ENCODE peak calls at places on chromosomes 5 and 9, in five cellular contexts. G is K562, W is SJSA1, V is left ventricle myocardium inferior, K is NCI-H446. T is an unnamed sample.

GRCh38 chr9:122364783-122365150 is 6.1 kb upstream of the PTGS1 start:
- DNase-seq in G (no peak), W (no peak), V (no peak), K (no peak), T (no peak)

GRCh38 chr5:120614512-120614911 is 150.4 kb downstream of the PRR16 start:
- DNase-seq in G (no peak), W (no peak), V (no peak), K (no peak), T (no peak)

GRCh38 chr9:10875752-10876151 is 262.9 kb upstream of the PTPRD start:
- DNase-seq in G (no peak), W (no peak), V (no peak), K (no peak), T (no peak)

GRCh38 chr5:115542076-115542475 is 2.5 kb downstream of the FEM1C start:
- DNase-seq in G (no peak), W (no peak), V (no peak), K (no peak), T (peak)

GRCh38 chr5:137619191-137619870 is 116.6 kb downstream of the KLHL3 start:
- DNase-seq in G (no peak), W (peak), V (peak), K (no peak), T (no peak)

GRCh38 chr5:32160228-32160627 is 13.9 kb downstream of the GOLPH3 start:
- DNase-seq in G (no peak), W (no peak), V (no peak), K (no peak), T (no peak)

GRCh38 chr5:140553657-140554056 is 3.6 kb downstream of the SRA1 start:
- DNase-seq in G (no peak), W (no peak), V (no peak), K (no peak), T (no peak)

GRCh38 chr9:118222375-118222774 is 518.2 kb downstream of the TLR4 start:
- DNase-seq in G (no peak), W (no peak), V (no peak), K (peak), T (no peak)

GRCh38 chr9:135479469-135480052 is at the start of gene PPP1R26:
- DNase-seq in G (peak), W (no peak), V (peak), K (no peak), T (no peak)

GRCh38 chr5:148467958-148468357 is 84.2 kb downstream of the FBXO38 start:
- DNase-seq in G (no peak), W (no peak), V (no peak), K (no peak), T (no peak)

GRCh38 chr5:94618493-94619328 is at the start of the genes KIAA0825 and SLF1:
- DNase-seq in G (peak), W (peak), V (peak), K (peak), T (peak)

GRCh38 chr9:75551866-75552265 is 338.6 kb upstream of the PCSK5 start:
- DNase-seq in G (no peak), W (no peak), V (no peak), K (no peak), T (no peak)

GRCh38 chr5:8869932-8870331 is 675.9 kb downstream of the SEMA5A start:
- DNase-seq in G (no peak), W (no peak), V (no peak), K (no peak), T (no peak)

GRCh38 chr9:135251331-135251761 is 163.9 kb downstream of the OLFM1 start:
- DNase-seq in G (no peak), W (no peak), V (no peak), K (no peak), T (no peak)

GRCh38 chr9:105978336-105978735 is 284.0 kb downstream of the TMEM38B start:
- DNase-seq in G (no peak), W (no peak), V (no peak), K (no peak), T (no peak)

GRCh38 chr5:41797672-41798071 is 72.6 kb downstream of the OXCT1 start:
- DNase-seq in G (no peak), W (no peak), V (no peak), K (no peak), T (no peak)

GRCh38 chr9:93097496-93098205 is 1.6 kb downstream of the CARD19 start:
- DNase-seq in G (no peak), W (no peak), V (no peak), K (no peak), T (no peak)

GRCh38 chr5:153807796-153808195 is 230.9 kb downstream of the FAM114A2 start:
- DNase-seq in G (no peak), W (no peak), V (no peak), K (no peak), T (no peak)

GRCh38 chr5:378301-378891 is 56.9 kb downstream of the AHRR start:
- DNase-seq in G (no peak), W (peak), V (no peak), K (no peak), T (no peak)

GRCh38 chr5:132227485-132228240 is at the start of gene P4HA2:
- DNase-seq in G (peak), W (peak), V (peak), K (no peak), T (no peak)

GRCh38 chr5:10470669-10471068 is 29.0 kb downstream of the ROPN1L start:
- DNase-seq in G (no peak), W (no peak), V (no peak), K (no peak), T (no peak)

GRCh38 chr5:12237837-12238575 is 333.8 kb upstream of the CTNND2 start:
- DNase-seq in G (no peak), W (no peak), V (no peak), K (no peak), T (no peak)

GRCh38 chr5:148583421-148583965 is 70.8 kb downstream of the HTR4 start:
- DNase-seq in G (no peak), W (no peak), V (no peak), K (no peak), T (no peak)

GRCh38 chr5:77312411-77312810 is 101.9 kb downstream of the PDE8B start:
- DNase-seq in G (no peak), W (no peak), V (no peak), K (no peak), T (no peak)

GRCh38 chr9:117114768-117115167 is 300.1 kb downstream of the ASTN2 start:
- DNase-seq in G (no peak), W (no peak), V (no peak), K (no peak), T (no peak)

GRCh38 chr9:113164536-113165300 is 13.9 kb downstream of the SLC31A2 start:
- DNase-seq in G (no peak), W (no peak), V (peak), K (no peak), T (no peak)

GRCh38 chr9:7965091-7965490 is 165.5 kb upstream of the DMAC1 start:
- DNase-seq in G (no peak), W (no peak), V (no peak), K (no peak), T (no peak)

GRCh38 chr9:119052339-119053030 is 316.8 kb downstream of the BRINP1 start:
- DNase-seq in G (no peak), W (no peak), V (peak), K (no peak), T (no peak)

GRCh38 chr9:77433675-77434445 is 214.3 kb downstream of the GNA14 start:
- DNase-seq in G (peak), W (peak), V (peak), K (peak), T (peak)

GRCh38 chr5:120053841-120054240 is 410.3 kb upstream of the PRR16 start:
- DNase-seq in G (no peak), W (no peak), V (no peak), K (no peak), T (no peak)

GRCh38 chr9:20754556-20754955 is 70.5 kb downstream of the FOCAD start:
- DNase-seq in G (no peak), W (no peak), V (no peak), K (no peak), T (no peak)

GRCh38 chr9:28093141-28093540 is 519.9 kb upstream of the C9orf72 start:
- DNase-seq in G (no peak), W (no peak), V (no peak), K (no peak), T (no peak)

GRCh38 chr5:169013208-169013728 is 287.7 kb downstream of the SLIT3 start:
- DNase-seq in G (no peak), W (no peak), V (no peak), K (no peak), T (no peak)

T was measured in NAMALWA.